ENCODE peak calls at places on chromosomes 4 and X, in six cellular contexts. T is tibial artery, G is RWPE1, L is transverse colon, O is ovary, I is brain microvascular endothelial cell. C is an unnamed sample.

GRCh38 chr4:112125416-112125815 is 19.8 kb upstream of the FAM241A start:
- DNase-seq in O (no peak), G (no peak), L (no peak), T (no peak), I (no peak), C (no peak)

GRCh38 chrX:49951524-49952193 is 29.3 kb downstream of the CLCN5 start:
- DNase-seq in G (no peak), O (no peak), T (no peak), I (no peak), L (no peak), C (peak; percentile 36)

GRCh38 chrX:110951472-110952269 is 144.3 kb upstream of the PAK3 start:
- DNase-seq in T (no peak), O (no peak), L (no peak), G (no peak), I (no peak), C (no peak)

GRCh38 chr4:98686847-98687246 is 28.4 kb upstream of the TSPAN5 start:
- DNase-seq in O (no peak), L (no peak), I (no peak), G (no peak), T (no peak), C (no peak)

GRCh38 chr4:108360857-108361820 is 192.4 kb upstream of the LEF1 start:
- DNase-seq in I (peak; percentile 77), L (no peak), T (no peak), G (peak; percentile 4), O (no peak), C (peak; percentile 97)

GRCh38 chr4:186891859-186892486 is 168.3 kb upstream of the FAT1 start:
- DNase-seq in G (no peak), T (no peak), I (no peak), L (no peak), O (no peak), C (no peak)

GRCh38 chr4:159776915-159777314 is 674.0 kb downstream of the RAPGEF2 start:
- DNase-seq in O (no peak), T (no peak), I (no peak), L (no peak), G (no peak), C (no peak)

GRCh38 chr4:7422898-7423180 is 11.9 kb downstream of the PSAPL1 start:
- DNase-seq in O (no peak), T (peak; percentile 17), G (no peak), L (no peak), I (no peak), C (no peak)

GRCh38 chr4:95319169-95319568 is 229.6 kb downstream of the UNC5C start:
- DNase-seq in T (no peak), O (no peak), L (no peak), I (no peak), G (no peak), C (no peak)

GRCh38 chr4:167622481-167623240 is 388.4 kb upstream of the SPOCK3 start:
- DNase-seq in O (peak; percentile 32), G (peak; percentile 36), I (peak; percentile 46), T (no peak), L (peak; percentile 19), C (peak; percentile 5)

GRCh38 chrX:53281321-53281822 is at the start of gene IQSEC2:
- DNase-seq in G (peak; percentile 68), T (peak; percentile 80), I (peak; percentile 70), L (peak; percentile 89), O (peak; percentile 93), C (peak; percentile 71)

GRCh38 chr4:105150511-105150910 is 3.8 kb downstream of the TET2 start:
- DNase-seq in L (no peak), T (no peak), I (no peak), G (no peak), O (no peak), C (peak; percentile 63)

GRCh38 chr4:1448589-1449420 is 42.6 kb upstream of the NKX1-1 start:
- DNase-seq in T (no peak), L (no peak), O (no peak), I (no peak), G (no peak), C (no peak)

GRCh38 chrX:17005712-17006372 is 59.4 kb downstream of the REPS2 start:
- DNase-seq in G (no peak), O (no peak), T (no peak), L (no peak), I (no peak), C (no peak)

GRCh38 chr4:28082686-28083390 is 1222.2 kb downstream of the STIM2 start:
- DNase-seq in O (no peak), I (no peak), L (no peak), G (no peak), T (no peak), C (no peak)

GRCh38 chr4:105598044-105598443 is 45.6 kb downstream of the ARHGEF38 start:
- DNase-seq in T (no peak), I (no peak), L (no peak), O (no peak), G (no peak), C (no peak)

GRCh38 chr4:55824865-55825264 is 5.3 kb downstream of the EXOC1L start:
- DNase-seq in I (no peak), O (no peak), G (no peak), L (no peak), T (no peak), C (no peak)

GRCh38 chr4:40270609-40271008 is 64.5 kb upstream of the CHRNA9 start:
- DNase-seq in G (no peak), L (no peak), T (no peak), O (no peak), I (no peak), C (no peak)

GRCh38 chr4:40265910-40266274 is 69.1 kb downstream of the RHOH start:
- DNase-seq in T (no peak), L (no peak), G (no peak), I (no peak), O (no peak), C (no peak)

GRCh38 chr4:40264497-40264896 is 67.7 kb downstream of the RHOH start:
- DNase-seq in G (no peak), L (no peak), O (no peak), T (no peak), I (peak; percentile 37), C (peak; percentile 54)

GRCh38 chr4:40264995-40265909 is 68.4 kb downstream of the RHOH start:
- DNase-seq in G (no peak), I (peak; percentile 7), O (no peak), L (peak; percentile 63), T (no peak), C (peak; percentile 46)

GRCh38 chr4:40269133-40269532 is 66.0 kb upstream of the CHRNA9 start:
- DNase-seq in L (no peak), G (no peak), O (no peak), T (no peak), I (no peak), C (no peak)
- TF ChIP-seq CTCF in L (no peak), G (no peak), O (no peak), T (no peak), I (no peak), C (no peak)

GRCh38 chr4:25925486-25926201 is 11.6 kb downstream of the SMIM20 start:
- DNase-seq in L (peak; percentile 33), I (peak; percentile 31), O (peak; percentile 46), G (peak; percentile 34), T (peak; percentile 41), C (no peak)
- TF ChIP-seq CTCF in L (peak; percentile 40), I (peak; percentile 80), O (no peak), G (peak; percentile 34), T (peak; percentile 30), C (peak; percentile 65)

GRCh38 chrX:102841706-102842003 is 95.4 kb upstream of the RAB40AL start:
- DNase-seq in T (no peak), L (no peak), O (no peak), I (no peak), G (no peak), C (no peak)

GRCh38 chrX:102845020-102845419 is 92.1 kb upstream of the RAB40AL start:
- DNase-seq in I (no peak), T (no peak), O (no peak), G (no peak), L (no peak), C (no peak)

GRCh38 chrX:102835504-102836146 is 101.4 kb upstream of the RAB40AL start:
- DNase-seq in L (no peak), I (peak; percentile 43), T (no peak), G (no peak), O (no peak), C (no peak)

GRCh38 chrX:102837843-102838242 is 99.2 kb upstream of the RAB40AL start:
- DNase-seq in O (no peak), L (no peak), G (no peak), T (no peak), I (no peak), C (no peak)

GRCh38 chrX:102840871-102841705 is 96.0 kb upstream of the RAB40AL start:
- DNase-seq in L (no peak), O (no peak), T (no peak), G (no peak), I (peak; percentile 8), C (no peak)
- TF ChIP-seq CTCF in L (no peak), O (no peak), T (no peak), G (no peak), I (peak; percentile 52), C (no peak)

GRCh38 chr4:81260443-81261102 is 45.6 kb upstream of the PRKG2 start:
- DNase-seq in I (no peak), L (no peak), O (no peak), T (no peak), G (no peak), C (no peak)
- TF ChIP-seq CTCF in I (peak; percentile 59), L (peak; percentile 45), O (no peak), T (no peak), G (no peak), C (peak; percentile 35)

DNA sequence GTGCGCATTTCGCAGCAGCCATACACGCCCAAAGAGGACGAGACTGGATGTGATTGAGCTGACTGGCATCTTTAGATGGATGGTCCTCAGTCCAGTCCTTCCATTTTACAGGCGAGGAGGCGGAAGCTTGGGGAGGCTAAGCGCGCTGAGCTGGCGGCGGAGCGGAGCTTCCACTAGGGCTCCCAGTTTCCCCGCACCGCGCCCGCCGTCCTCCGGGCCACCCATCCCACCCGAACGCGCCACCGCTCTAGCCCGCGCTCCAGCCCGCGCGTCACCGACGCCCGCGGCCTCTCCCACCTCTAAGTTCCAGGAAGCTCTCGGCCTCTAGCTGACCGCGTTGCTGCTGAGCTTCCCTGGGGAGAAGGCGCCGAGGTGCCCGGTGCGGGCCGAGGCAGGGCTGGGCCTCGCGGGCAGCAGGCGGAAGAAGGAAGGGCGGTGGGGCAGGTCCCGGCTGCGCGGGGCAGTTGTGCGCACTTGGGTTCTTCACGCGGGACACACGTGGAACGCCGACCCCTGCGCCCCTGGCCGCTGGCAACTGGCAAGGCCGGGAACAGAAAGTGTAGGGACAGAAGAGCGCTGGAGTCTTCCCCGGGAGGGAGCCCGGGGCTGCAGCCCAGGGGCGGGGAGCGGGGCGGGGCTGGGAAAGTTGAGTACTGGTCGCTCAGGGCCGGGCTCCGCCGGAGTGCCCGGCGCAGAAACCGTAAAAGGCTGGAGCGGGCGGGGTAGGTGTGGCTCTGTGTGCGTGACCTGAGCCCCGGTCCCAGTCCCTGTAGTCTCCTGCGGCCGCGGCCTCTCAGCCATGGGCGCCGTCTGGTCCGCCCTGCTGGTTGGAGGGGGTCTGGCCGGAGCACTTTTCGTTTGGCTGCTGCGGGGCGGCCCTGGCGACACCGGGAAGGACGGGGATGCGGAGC is at the start of gene STBD1:
- DNase-seq in O (peak; percentile 80), L (peak; percentile 89), T (peak; percentile 87), I (peak; percentile 29), G (peak; percentile 64), C (peak; percentile 60)
- TF ChIP-seq CTCF in O (no peak), L (no peak), T (no peak), I (peak; percentile 23), G (no peak), C (no peak)